ENCODE peak calls at places on chromosomes 12 and 14, in eight cellular contexts. O is A673, W is left ventricle myocardium inferior, I is sigmoid colon, G is endodermal cell, F is upper lobe of right lung, L is adrenal gland, B is cardiac muscle cell. E is an unnamed sample. For H3K36me3, the result is how much of the 10 kb centered on the place peaks cover.

GRCh38 chr14:40119321-40119720 is 687.1 kb upstream of the FBXO33 start:
- DNase-seq in I (no peak), F (no peak), G (no peak), O (no peak), L (no peak), B (peak), W (no peak), E (no peak)

GRCh38 chr14:36508418-36509051 is 11.5 kb downstream of the NKX2-1 start:
- DNase-seq in I (no peak), W (no peak), B (no peak), L (no peak), G (peak), F (peak), O (no peak), E (no peak)

GRCh38 chr12:32489070-32489469 is 89.7 kb downstream of the FGD4 start:
- DNase-seq in B (no peak), L (no peak), G (no peak), I (no peak), W (no peak), F (no peak), O (no peak), E (no peak)

GRCh38 chr12:119613319-119613936 is 19.9 kb downstream of the TMEM233 start:
- DNase-seq in I (no peak), G (no peak), B (no peak), O (no peak), F (no peak), L (no peak), W (no peak), E (no peak)

GRCh38 chr14:73393375-73393774 is 65.0 kb downstream of the NUMB start:
- DNase-seq in B (no peak), F (no peak), O (no peak), W (no peak), I (no peak), G (no peak), L (no peak), E (no peak)

GRCh38 chr14:56004807-56005579 is 113.2 kb upstream of the PELI2 start:
- DNase-seq in W (no peak), B (peak), L (no peak), O (no peak), G (peak), F (no peak), I (no peak), E (no peak)

GRCh38 chr14:103436533-103436932 is 51.3 kb downstream of the MARK3 start:
- DNase-seq in L (no peak), I (no peak), G (no peak), O (peak), W (no peak), B (no peak), F (no peak), E (no peak)

GRCh38 chr14:52873694-52874093 is 77.2 kb downstream of the FERMT2 start:
- DNase-seq in O (peak), W (no peak), F (no peak), G (no peak), B (no peak), L (peak), I (peak), E (no peak)

GRCh38 chr12:1796515-1797010 is 23.8 kb upstream of the LRTM2 start:
- DNase-seq in W (no peak), B (no peak), I (no peak), F (peak), L (peak), G (no peak), O (no peak), E (peak)

GRCh38 chr12:50033317-50033679 is 8.0 kb upstream of the RACGAP1 start:
- DNase-seq in O (no peak), W (peak), B (no peak), F (no peak), I (peak), L (peak), G (no peak), E (peak)

GRCh38 chr12:75294338-75294737 is 35.8 kb downstream of the CAPS2 start:
- DNase-seq in G (no peak), O (no peak), L (no peak), F (no peak), W (no peak), I (no peak), B (no peak), E (no peak)

GRCh38 chr12:10928746-10929286 is at the start of gene PRH2:
- DNase-seq in I (no peak), G (no peak), F (no peak), W (no peak), O (no peak), B (no peak), L (no peak), E (no peak)

GRCh38 chr12:3222935-3223334 is 145.8 kb downstream of the TSPAN9 start:
- DNase-seq in B (no peak), O (no peak), L (no peak), F (no peak), I (no peak), W (no peak), G (no peak), E (no peak)

GRCh38 chr12:50050410-50051280 is 6.8 kb upstream of the ASIC1 start:
- DNase-seq in F (peak), L (peak), I (peak), O (peak), G (peak), B (peak), W (peak), E (peak)

GRCh38 chr14:85178869-85179268 is 351.1 kb upstream of the FLRT2 start:
- DNase-seq in L (no peak), B (no peak), I (no peak), W (no peak), O (no peak), G (no peak), F (no peak), E (no peak)

GRCh38 chr14:106841701-106842100 is 1315.3 kb downstream of the TMEM121 start:
- DNase-seq in B (no peak), W (no peak), G (no peak), L (peak), O (no peak), I (no peak), F (no peak), E (no peak)

GRCh38 chr12:82848846-82849245 is 162.1 kb downstream of the TMTC2 start:
- DNase-seq in F (no peak), I (no peak), W (no peak), G (no peak), O (no peak), L (no peak), B (no peak), E (no peak)

GRCh38 chr12:48815281-48816110 is 2.8 kb upstream of the CACNB3 start:
- DNase-seq in I (peak), O (peak), W (peak), B (peak), L (peak), F (peak), G (peak), E (peak)

GRCh38 chr12:9864913-9865675 is 4.1 kb downstream of the CLEC2B start:
- DNase-seq in W (no peak), O (peak), L (no peak), F (no peak), I (no peak), G (no peak), B (no peak), E (no peak)

GRCh38 chr14:70118064-70118463 is 70.7 kb downstream of the SLC8A3 start:
- DNase-seq in O (no peak), B (no peak), I (no peak), F (no peak), L (no peak), G (no peak), W (no peak), E (peak)

GRCh38 chr14:51053157-51053556 is 41.7 kb downstream of the TRIM9 start:
- DNase-seq in L (no peak), G (no peak), I (no peak), B (no peak), W (no peak), O (no peak), F (no peak), E (no peak)

GRCh38 chr14:85590784-85591183 is 60.8 kb downstream of the FLRT2 start:
- DNase-seq in O (no peak), I (no peak), G (no peak), F (no peak), W (no peak), B (no peak), L (no peak), E (no peak)

GRCh38 chr12:65868133-65868705 is 43.9 kb downstream of the HMGA2 start:
- DNase-seq in W (no peak), G (no peak), B (no peak), L (no peak), I (no peak), F (no peak), O (peak), E (no peak)

GRCh38 chr12:43308776-43309175 is 243.2 kb downstream of the ADAMTS20 start:
- DNase-seq in F (no peak), L (no peak), B (no peak), O (no peak), G (no peak), I (no peak), W (no peak), E (no peak)

DNA sequence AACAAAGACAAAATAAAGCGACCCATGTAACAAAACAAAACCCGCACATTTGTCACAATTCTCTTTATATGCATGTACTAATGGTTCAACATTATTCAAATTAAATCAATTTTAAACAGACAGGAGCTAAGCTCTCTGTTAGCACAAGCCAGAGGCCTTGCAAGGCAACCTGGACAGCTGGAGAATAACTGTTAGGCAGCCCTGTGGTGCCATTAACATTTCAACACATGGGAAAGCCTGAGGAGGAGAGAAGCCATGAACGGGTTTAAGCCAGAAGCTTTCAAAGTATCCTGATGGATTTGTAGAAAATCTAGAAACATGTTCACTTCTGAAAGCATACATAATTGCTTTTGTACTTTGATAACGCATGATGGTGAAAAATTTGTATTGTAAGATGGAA is 34.3 kb downstream of the PSMC1 start:
- DNase-seq in F (no peak), L (no peak), I (no peak), G (no peak), O (no peak), W (no peak), B (no peak), E (no peak)
- H3K36me3 ChIP-seq in F (half or more), L (half or more), I (under half), G (half or more), O (under half), W (half or more), B (under half), E (under half)

GRCh38 chr14:21406213-21406612 is 22.4 kb upstream of the SUPT16H start:
- DNase-seq in W (no peak), F (no peak), G (no peak), O (no peak), I (no peak), L (no peak), B (no peak), E (no peak)
- H3K36me3 ChIP-seq in W (half or more), F (half or more), G (half or more), O (half or more), I (half or more), L (half or more), B (half or more), E (half or more)

DNA sequence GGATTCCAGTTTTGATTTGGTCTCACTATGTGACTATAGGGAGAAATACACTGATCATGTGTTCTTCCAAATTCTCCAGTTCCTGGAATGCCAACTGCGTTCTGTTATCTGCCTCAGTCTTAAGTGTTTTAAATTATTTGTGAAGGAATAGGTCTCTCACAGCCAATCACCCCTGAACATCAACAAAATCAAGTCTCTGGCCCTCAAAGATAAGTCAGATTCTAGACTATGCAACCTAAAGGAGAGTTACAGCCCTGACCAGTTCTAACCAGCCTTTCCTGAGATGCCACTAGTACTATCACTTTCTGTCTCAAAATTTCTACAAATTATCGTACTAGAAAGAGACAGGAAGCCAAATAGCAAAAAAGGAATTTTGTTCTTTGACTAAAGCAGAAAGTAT is 22.3 kb downstream of the ZFC3H1 start:
- DNase-seq in W (no peak), B (no peak), O (no peak), G (no peak), L (no peak), I (no peak), F (no peak), E (no peak)
- H3K36me3 ChIP-seq in W (half or more), B (half or more), O (half or more), G (half or more), L (half or more), I (under half), F (half or more), E (under half)

GRCh38 chr14:45621731-45622130 is 368.7 kb upstream of the MIS18BP1 start:
- DNase-seq in B (no peak), W (no peak), L (no peak), O (no peak), F (no peak), G (no peak), I (no peak), E (no peak)
- H3K36me3 ChIP-seq in B (under half), W (under half), L (under half), O (under half), F (under half), G (under half), I (under half), E (under half)